ENCODE peak calls at places on chromosomes 5 and 9, in four cellular contexts. One of them, this sample, is unnamed.

GRCh38 chr5:114361724-114362196 is at the start of gene KCNN2:
- DNase-seq in fibroblast of lung: peak; percentile 93
- DNase-seq in H1: no peak
- DNase-seq in mammary epithelial cell: peak; percentile 39
- DNase-seq in this sample: peak; percentile 77

GRCh38 chr5:148848378-148849031 is 22.1 kb downstream of the ADRB2 start:
- DNase-seq in fibroblast of lung: no peak
- DNase-seq in mammary epithelial cell: no peak
- DNase-seq in H1: no peak
- DNase-seq in this sample: no peak

GRCh38 chr5:2739360-2740050 is 12.0 kb downstream of the IRX2 start:
- DNase-seq in fibroblast of lung: no peak
- DNase-seq in mammary epithelial cell: peak; percentile 68
- DNase-seq in H1: peak; percentile 79
- DNase-seq in this sample: no peak

GRCh38 chr5:142317173-142317572 is 7.6 kb downstream of the SPRY4 start:
- DNase-seq in mammary epithelial cell: no peak
- DNase-seq in fibroblast of lung: no peak
- DNase-seq in H1: no peak
- DNase-seq in this sample: no peak

GRCh38 chr9:106864533-106865143 is 1.7 kb downstream of the ZNF462 start:
- DNase-seq in fibroblast of lung: peak; percentile 60
- DNase-seq in H1: no peak
- DNase-seq in mammary epithelial cell: peak; percentile 71
- DNase-seq in this sample: peak; percentile 39

GRCh38 chr9:112535811-112536210 is 49.2 kb downstream of the KIAA1958 start:
- DNase-seq in H1: no peak
- DNase-seq in mammary epithelial cell: no peak
- DNase-seq in fibroblast of lung: peak; percentile 14
- DNase-seq in this sample: peak; percentile 9

GRCh38 chr9:131033269-131034224 is 24.6 kb downstream of the LAMC3 start:
- DNase-seq in mammary epithelial cell: no peak
- DNase-seq in fibroblast of lung: no peak
- DNase-seq in H1: no peak
- DNase-seq in this sample: no peak

GRCh38 chr5:99187611-99188010 is 258.8 kb upstream of the CHD1 start:
- DNase-seq in H1: no peak
- DNase-seq in mammary epithelial cell: no peak
- DNase-seq in fibroblast of lung: no peak
- DNase-seq in this sample: peak; percentile 4

GRCh38 chr5:77424921-77425320 is 67.2 kb downstream of the WDR41 start:
- DNase-seq in H1: no peak
- DNase-seq in fibroblast of lung: no peak
- DNase-seq in mammary epithelial cell: no peak
- DNase-seq in this sample: no peak

GRCh38 chr5:6595405-6595804 is 37.4 kb downstream of the NSUN2 start:
- DNase-seq in fibroblast of lung: no peak
- DNase-seq in H1: no peak
- DNase-seq in mammary epithelial cell: no peak
- DNase-seq in this sample: no peak

GRCh38 chr5:168228668-168229067 is 62.8 kb upstream of the WWC1 start:
- DNase-seq in H1: no peak
- DNase-seq in mammary epithelial cell: no peak
- DNase-seq in fibroblast of lung: no peak
- DNase-seq in this sample: no peak

GRCh38 chr5:167771565-167771964 is 519.9 kb upstream of the WWC1 start:
- DNase-seq in mammary epithelial cell: no peak
- DNase-seq in fibroblast of lung: no peak
- DNase-seq in H1: no peak
- DNase-seq in this sample: no peak

GRCh38 chr5:67366256-67366655 is 169.7 kb upstream of the CD180 start:
- DNase-seq in fibroblast of lung: no peak
- DNase-seq in H1: no peak
- DNase-seq in mammary epithelial cell: no peak
- DNase-seq in this sample: no peak

GRCh38 chr5:155898284-155898683 is 428.7 kb upstream of the SGCD start:
- DNase-seq in H1: no peak
- DNase-seq in mammary epithelial cell: no peak
- DNase-seq in fibroblast of lung: no peak
- DNase-seq in this sample: no peak

GRCh38 chr9:93308158-93308602 is 124.2 kb downstream of the WNK2 start:
- DNase-seq in H1: no peak
- DNase-seq in mammary epithelial cell: no peak
- DNase-seq in fibroblast of lung: no peak
- DNase-seq in this sample: no peak

GRCh38 chr9:127209220-127209619 is 55.4 kb upstream of the GARNL3 start:
- DNase-seq in H1: no peak
- DNase-seq in mammary epithelial cell: no peak
- DNase-seq in fibroblast of lung: no peak
- DNase-seq in this sample: no peak

GRCh38 chr5:43007911-43008368 is 32.2 kb downstream of the ANXA2R start:
- DNase-seq in H1: peak; percentile 68
- DNase-seq in fibroblast of lung: peak; percentile 85
- DNase-seq in mammary epithelial cell: peak; percentile 49
- DNase-seq in this sample: peak; percentile 90

GRCh38 chr9:131436386-131436785 is 42.5 kb downstream of the PRRC2B start:
- DNase-seq in mammary epithelial cell: no peak
- DNase-seq in H1: no peak
- DNase-seq in fibroblast of lung: no peak
- DNase-seq in this sample: no peak

GRCh38 chr5:60810438-60811085 is 33.5 kb downstream of the ELOVL7 start:
- DNase-seq in mammary epithelial cell: peak; percentile 21
- DNase-seq in H1: no peak
- DNase-seq in fibroblast of lung: no peak
- DNase-seq in this sample: no peak

GRCh38 chr5:135565256-135565655 is 13.5 kb downstream of the CXCL14 start:
- DNase-seq in fibroblast of lung: no peak
- DNase-seq in mammary epithelial cell: no peak
- DNase-seq in H1: no peak
- DNase-seq in this sample: no peak

GRCh38 chr5:135560858-135561257 is 17.9 kb downstream of the CXCL14 start:
- DNase-seq in H1: peak; percentile 92
- DNase-seq in fibroblast of lung: peak; percentile 75
- DNase-seq in mammary epithelial cell: peak; percentile 55
- DNase-seq in this sample: peak; percentile 87

GRCh38 chr5:135559342-135559741 is 19.4 kb downstream of the CXCL14 start:
- DNase-seq in mammary epithelial cell: no peak
- DNase-seq in H1: no peak
- DNase-seq in fibroblast of lung: no peak
- DNase-seq in this sample: peak; percentile 70

GRCh38 chr5:135564305-135564704 is 14.5 kb downstream of the CXCL14 start:
- DNase-seq in fibroblast of lung: no peak
- DNase-seq in mammary epithelial cell: no peak
- DNase-seq in H1: no peak
- DNase-seq in this sample: no peak

DNA sequence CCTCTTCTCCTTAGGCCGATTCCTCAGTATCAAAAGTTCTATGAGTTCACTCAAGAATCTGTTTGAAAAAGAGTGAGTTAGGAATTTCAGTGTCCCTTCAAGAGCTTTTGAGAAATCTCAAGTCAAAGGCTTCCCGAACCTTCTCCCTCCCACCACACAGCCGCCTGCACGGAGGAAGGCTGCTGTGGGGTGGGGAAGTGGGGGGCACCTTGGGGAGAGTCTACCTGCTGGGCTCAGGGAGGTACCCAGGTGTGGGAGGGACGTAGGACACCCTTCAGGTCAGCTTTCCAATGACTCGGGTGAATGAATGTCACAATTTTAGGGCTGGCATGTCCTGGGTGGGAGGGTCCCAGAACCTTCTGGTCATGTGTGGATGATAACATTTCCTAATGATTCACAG is 17.5 kb downstream of the CXCL14 start:
- DNase-seq in H1: no peak
- DNase-seq in fibroblast of lung: no peak
- DNase-seq in mammary epithelial cell: no peak
- DNase-seq in this sample: no peak
- TF ChIP-seq EZH2 in H1: no peak
- TF ChIP-seq EZH2 in fibroblast of lung: no peak
- TF ChIP-seq EZH2 in mammary epithelial cell: no peak
- TF ChIP-seq EZH2 in this sample: no peak

DNA sequence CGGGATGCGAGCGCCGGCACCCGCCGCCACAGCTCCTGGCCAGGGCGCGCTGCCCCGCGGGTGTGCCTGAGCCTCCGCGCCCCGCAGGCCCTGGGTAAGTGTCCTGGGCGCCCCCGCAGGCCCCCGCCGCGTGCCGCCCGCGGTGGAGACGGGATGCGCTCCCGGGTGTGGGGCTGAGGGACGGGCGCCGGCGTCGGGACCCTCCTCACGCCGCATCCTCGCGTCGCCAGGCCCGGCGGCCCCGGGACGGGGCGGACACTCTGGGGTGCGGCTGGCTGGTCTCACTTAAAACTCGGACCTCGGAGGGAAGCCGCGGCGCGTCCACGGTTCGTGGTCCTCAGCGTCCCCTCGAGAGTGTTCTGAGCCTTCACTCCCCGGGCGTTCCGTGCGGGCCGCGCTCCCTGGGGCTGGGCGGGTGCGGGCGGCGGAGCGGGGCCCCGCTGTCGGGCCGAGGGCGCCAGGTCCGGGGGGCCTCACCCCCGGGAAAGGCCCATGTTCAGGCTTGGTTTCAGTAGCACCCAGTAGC is 275 bp downstream of the AHRR start:
- DNase-seq in mammary epithelial cell: no peak
- DNase-seq in H1: no peak
- DNase-seq in fibroblast of lung: no peak
- DNase-seq in this sample: no peak
- H3K4me3 ChIP-seq in mammary epithelial cell: peak overlapping the region; percentile 24
- H3K4me3 ChIP-seq in H1: peak overlapping the region; percentile 22
- H3K4me3 ChIP-seq in fibroblast of lung: peak overlapping the region; percentile 73
- H3K4me3 ChIP-seq in this sample: peak overlapping the region; percentile 48

GRCh38 chr5:178113841-178114324 is 551 bp downstream of the N4BP3 start:
- DNase-seq in mammary epithelial cell: no peak
- DNase-seq in H1: peak; percentile 79
- DNase-seq in fibroblast of lung: no peak
- DNase-seq in this sample: no peak
- H3K4me1 ChIP-seq in mammary epithelial cell: peaks cover 18% of the 10 kb centered on the region
- H3K4me1 ChIP-seq in H1: peaks cover 25% of the 10 kb centered on the region
- H3K4me1 ChIP-seq in fibroblast of lung: no peaks in the 10 kb centered on the region
- H3K4me1 ChIP-seq in this sample: peaks cover 24% of the 10 kb centered on the region

DNA sequence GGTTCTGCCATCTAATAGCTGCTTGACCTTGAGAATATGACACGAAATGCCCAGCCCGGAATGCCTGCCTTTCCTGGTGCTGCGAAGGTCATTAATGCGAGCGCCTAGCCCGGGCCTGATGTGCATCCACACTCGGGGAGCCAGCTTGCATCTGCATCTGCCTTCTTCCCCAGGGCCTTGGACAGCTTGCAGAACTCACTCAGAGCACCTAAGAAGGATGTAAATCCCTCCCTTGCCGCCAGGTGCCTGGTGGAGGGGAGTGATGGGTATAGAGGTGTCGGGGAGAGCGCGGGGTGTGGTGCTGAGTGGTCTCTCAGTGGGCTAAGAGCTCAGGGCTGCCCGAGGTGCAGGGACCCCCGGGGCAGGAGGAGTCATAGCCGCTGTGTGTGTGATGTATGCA is 127.2 kb downstream of the MRPL36 start:
- DNase-seq in fibroblast of lung: no peak
- DNase-seq in mammary epithelial cell: no peak
- DNase-seq in H1: peak; percentile 58
- DNase-seq in this sample: no peak
- TF ChIP-seq EZH2 in fibroblast of lung: no peak
- TF ChIP-seq EZH2 in mammary epithelial cell: no peak
- TF ChIP-seq EZH2 in H1: no peak
- TF ChIP-seq EZH2 in this sample: no peak

DNA sequence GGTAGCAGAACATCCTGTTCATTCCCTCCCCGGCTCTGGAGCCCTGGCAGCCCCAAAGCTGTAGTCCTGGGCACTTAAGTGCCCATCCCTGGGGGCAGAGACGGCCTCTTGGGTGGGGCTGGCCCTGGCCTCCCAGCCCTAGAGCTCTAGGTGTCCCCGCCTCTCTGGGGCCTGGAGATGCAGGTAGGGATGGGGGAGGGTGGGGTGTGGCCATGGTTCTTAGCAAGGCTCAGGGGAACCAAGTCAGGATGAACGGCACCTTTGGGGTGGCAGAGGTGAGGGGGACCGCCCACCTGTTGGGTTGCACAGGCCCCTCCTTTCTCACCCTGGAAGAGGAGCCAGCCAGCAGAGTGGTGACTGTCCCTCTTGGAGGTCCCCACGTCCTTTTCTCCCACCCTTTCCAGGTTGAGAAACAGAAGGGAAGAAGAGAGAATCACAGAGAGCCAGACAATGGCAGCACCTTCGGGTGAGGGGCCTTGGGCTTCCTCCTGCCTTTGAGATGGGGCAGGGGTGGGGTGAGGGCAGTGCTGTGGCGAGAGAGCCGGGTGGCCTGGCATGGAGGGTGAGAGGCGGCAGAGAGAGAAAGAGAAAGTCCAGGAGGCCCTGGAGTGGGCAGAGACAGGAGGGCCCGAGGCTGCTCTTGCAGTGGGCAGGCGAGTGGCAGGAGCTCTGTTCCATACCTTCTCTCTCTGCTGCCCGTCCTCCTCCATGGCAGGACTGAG is 2.3 kb downstream of the CRAT start:
- DNase-seq in mammary epithelial cell: no peak
- DNase-seq in fibroblast of lung: no peak
- DNase-seq in H1: no peak
- DNase-seq in this sample: no peak
- H3K4me3 ChIP-seq in mammary epithelial cell: no peak overlapping the region
- H3K4me3 ChIP-seq in fibroblast of lung: no peak overlapping the region
- H3K4me3 ChIP-seq in H1: no peak overlapping the region
- H3K4me3 ChIP-seq in this sample: no peak overlapping the region

GRCh38 chr9:114124138-114124537 is 25.0 kb upstream of the KIF12 start:
- DNase-seq in H1: no peak
- DNase-seq in mammary epithelial cell: no peak
- DNase-seq in fibroblast of lung: no peak
- DNase-seq in this sample: no peak
- H3K4me1 ChIP-seq in H1: no peaks in the 10 kb centered on the region
- H3K4me1 ChIP-seq in mammary epithelial cell: no peaks in the 10 kb centered on the region
- H3K4me1 ChIP-seq in fibroblast of lung: no peaks in the 10 kb centered on the region
- H3K4me1 ChIP-seq in this sample: no peaks in the 10 kb centered on the region